ENCODE peak calls at places on chromosomes 16 and 17, in four cellular contexts. One of them, this sample, is unnamed.

GRCh38 chr17:77916771-77917481 is 41.6 kb upstream of the TNRC6C start:
- DNase-seq in HepG2: no peak
- DNase-seq in K562: no peak
- DNase-seq in A549: no peak
- DNase-seq in this sample: no peak

GRCh38 chr16:67458121-67458641 is 22.8 kb downstream of the ATP6V0D1 start:
- DNase-seq in K562: no peak
- DNase-seq in HepG2: no peak
- DNase-seq in A549: no peak
- DNase-seq in this sample: no peak

GRCh38 chr16:53055603-53056527 is 1.1 kb downstream of the CHD9 start:
- DNase-seq in K562: peak
- DNase-seq in A549: peak
- DNase-seq in HepG2: peak
- DNase-seq in this sample: no peak

GRCh38 chr17:38554430-38555350 is 51.1 kb downstream of the SRCIN1 start:
- DNase-seq in A549: no peak
- DNase-seq in HepG2: no peak
- DNase-seq in K562: no peak
- DNase-seq in this sample: no peak

GRCh38 chr16:14283786-14284185 is 212.7 kb downstream of the MRTFB start:
- DNase-seq in A549: no peak
- DNase-seq in HepG2: no peak
- DNase-seq in K562: no peak
- DNase-seq in this sample: peak

GRCh38 chr17:32741381-32741780 is 135.5 kb downstream of the MYO1D start:
- DNase-seq in A549: no peak
- DNase-seq in K562: no peak
- DNase-seq in HepG2: no peak
- DNase-seq in this sample: no peak

GRCh38 chr17:60601443-60602384 is 1.7 kb downstream of the PPM1D start:
- DNase-seq in A549: peak
- DNase-seq in K562: peak
- DNase-seq in HepG2: peak
- DNase-seq in this sample: no peak

GRCh38 chr16:29852654-29853053 is 10.4 kb downstream of the CDIPT start:
- DNase-seq in HepG2: no peak
- DNase-seq in A549: no peak
- DNase-seq in K562: no peak
- DNase-seq in this sample: no peak

GRCh38 chr17:42421479-42422332 is 1.4 kb downstream of the CAVIN1 start:
- DNase-seq in K562: peak
- DNase-seq in HepG2: no peak
- DNase-seq in A549: no peak
- DNase-seq in this sample: no peak

GRCh38 chr16:79042886-79043285 is 557.7 kb downstream of the MAF start:
- DNase-seq in HepG2: no peak
- DNase-seq in K562: no peak
- DNase-seq in A549: no peak
- DNase-seq in this sample: no peak

GRCh38 chr17:75914643-75915265 is 10.1 kb upstream of the MRPL38 start:
- DNase-seq in HepG2: peak
- DNase-seq in K562: peak
- DNase-seq in A549: no peak
- DNase-seq in this sample: no peak

GRCh38 chr17:46212634-46213435 is 19.6 kb upstream of the KANSL1 start:
- DNase-seq in HepG2: peak
- DNase-seq in A549: peak
- DNase-seq in K562: peak
- DNase-seq in this sample: no peak

GRCh38 chr16:28157768-28158535 is 53.8 kb downstream of the XPO6 start:
- DNase-seq in K562: no peak
- DNase-seq in HepG2: no peak
- DNase-seq in A549: no peak
- DNase-seq in this sample: no peak

GRCh38 chr16:28121527-28121926 is 58.0 kb upstream of the GSG1L start:
- DNase-seq in K562: no peak
- DNase-seq in HepG2: no peak
- DNase-seq in A549: no peak
- DNase-seq in this sample: no peak

GRCh38 chr17:78923660-78924453 is 1.3 kb downstream of the TIMP2 start:
- DNase-seq in A549: peak
- DNase-seq in K562: peak
- DNase-seq in HepG2: no peak
- DNase-seq in this sample: peak

GRCh38 chr17:67520282-67520906 is 143.3 kb downstream of the PITPNC1 start:
- DNase-seq in K562: no peak
- DNase-seq in HepG2: no peak
- DNase-seq in A549: no peak
- DNase-seq in this sample: no peak

GRCh38 chr17:15306406-15306970 is 34.9 kb downstream of the TEKT3 start:
- DNase-seq in K562: no peak
- DNase-seq in HepG2: no peak
- DNase-seq in A549: no peak
- DNase-seq in this sample: no peak

GRCh38 chr17:61508912-61509311 is 56.7 kb downstream of the TBX4 start:
- DNase-seq in A549: no peak
- DNase-seq in HepG2: no peak
- DNase-seq in K562: no peak
- DNase-seq in this sample: no peak

GRCh38 chr16:2835638-2836493 is 5.8 kb downstream of the ZG16B start:
- DNase-seq in K562: no peak
- DNase-seq in A549: peak
- DNase-seq in HepG2: peak
- DNase-seq in this sample: peak

GRCh38 chr16:82846806-82847205 is 220.0 kb downstream of the CDH13 start:
- DNase-seq in A549: no peak
- DNase-seq in HepG2: no peak
- DNase-seq in K562: no peak
- DNase-seq in this sample: no peak

GRCh38 chr17:50114849-50115357 is 15.1 kb downstream of the SAMD14 start:
- DNase-seq in HepG2: peak
- DNase-seq in K562: no peak
- DNase-seq in A549: peak
- DNase-seq in this sample: peak

GRCh38 chr17:66689192-66689591 is 145.7 kb upstream of the CACNG5 start:
- DNase-seq in HepG2: no peak
- DNase-seq in K562: no peak
- DNase-seq in A549: no peak
- DNase-seq in this sample: no peak

GRCh38 chr17:79102214-79102613 is 27.6 kb downstream of the ENGASE start:
- DNase-seq in K562: no peak
- DNase-seq in HepG2: no peak
- DNase-seq in A549: no peak
- DNase-seq in this sample: no peak

GRCh38 chr17:45127583-45128300 is 4.6 kb downstream of the PLCD3 start:
- DNase-seq in K562: no peak
- DNase-seq in A549: peak
- DNase-seq in HepG2: peak
- DNase-seq in this sample: no peak

GRCh38 chr16:1631931-1632637 is 19.9 kb downstream of the CRAMP1 start:
- DNase-seq in A549: no peak
- DNase-seq in K562: no peak
- DNase-seq in HepG2: no peak
- DNase-seq in this sample: no peak

GRCh38 chr16:53429221-53429943 is 4.9 kb upstream of the RBL2 start:
- DNase-seq in HepG2: no peak
- DNase-seq in A549: no peak
- DNase-seq in K562: no peak
- DNase-seq in this sample: no peak

GRCh38 chr16:11005611-11005975 is 61.2 kb downstream of the CLEC16A start:
- DNase-seq in K562: no peak
- DNase-seq in HepG2: no peak
- DNase-seq in A549: no peak
- DNase-seq in this sample: no peak

GRCh38 chr16:11014159-11014558 is 69.8 kb downstream of the CLEC16A start:
- DNase-seq in A549: no peak
- DNase-seq in HepG2: no peak
- DNase-seq in K562: no peak
- DNase-seq in this sample: no peak

GRCh38 chr16:23527961-23528634 is 17.8 kb upstream of the GGA2 start:
- DNase-seq in K562: no peak
- DNase-seq in A549: peak
- DNase-seq in HepG2: peak
- DNase-seq in this sample: no peak

GRCh38 chr16:57383276-57384247 is 11.3 kb downstream of the CX3CL1 start:
- DNase-seq in HepG2: peak
- DNase-seq in A549: no peak
- DNase-seq in K562: no peak
- DNase-seq in this sample: no peak

GRCh38 chr16:66581246-66581952 is 2.1 kb downstream of the CMTM2 start:
- DNase-seq in HepG2: no peak
- DNase-seq in K562: no peak
- DNase-seq in A549: no peak
- DNase-seq in this sample: no peak

GRCh38 chr16:67922740-67923139 is 8.9 kb downstream of the CTRL start:
- DNase-seq in A549: no peak
- DNase-seq in K562: no peak
- DNase-seq in HepG2: no peak
- DNase-seq in this sample: no peak

GRCh38 chr17:82110298-82110697 is 12.3 kb upstream of the FASN start:
- DNase-seq in HepG2: peak
- DNase-seq in A549: no peak
- DNase-seq in K562: no peak
- DNase-seq in this sample: no peak

GRCh38 chr16:29192329-29193247 is 207.7 kb downstream of the LAT start:
- DNase-seq in K562: peak
- DNase-seq in A549: no peak
- DNase-seq in HepG2: no peak
- DNase-seq in this sample: peak

GRCh38 chr16:53752566-53752965 is 48.6 kb downstream of the FTO start:
- DNase-seq in A549: no peak
- DNase-seq in HepG2: no peak
- DNase-seq in K562: no peak
- DNase-seq in this sample: no peak

GRCh38 chr17:79852748-79853147 is 13.5 kb upstream of the CBX4 start:
- DNase-seq in K562: no peak
- DNase-seq in HepG2: no peak
- DNase-seq in A549: peak
- DNase-seq in this sample: no peak

GRCh38 chr17:31581022-31581483 is 189.6 kb downstream of the RAB11FIP4 start:
- DNase-seq in K562: no peak
- DNase-seq in HepG2: no peak
- DNase-seq in A549: no peak
- DNase-seq in this sample: no peak

GRCh38 chr17:80446645-80447405 is 29.6 kb downstream of the NPTX1 start:
- DNase-seq in K562: no peak
- DNase-seq in A549: no peak
- DNase-seq in HepG2: no peak
- DNase-seq in this sample: no peak

GRCh38 chr17:80941743-80942211 is 49.9 kb upstream of the CHMP6 start:
- DNase-seq in A549: no peak
- DNase-seq in K562: no peak
- DNase-seq in HepG2: no peak
- DNase-seq in this sample: no peak

GRCh38 chr16:85187002-85187401 is 74.7 kb upstream of the CIBAR2 start:
- DNase-seq in HepG2: no peak
- DNase-seq in K562: no peak
- DNase-seq in A549: no peak
- DNase-seq in this sample: no peak
- TF ChIP-seq USF2 in HepG2: no peak
- TF ChIP-seq USF2 in K562: no peak
- TF ChIP-seq USF2 in A549: no peak
- TF ChIP-seq USF2 in this sample: no peak

DNA sequence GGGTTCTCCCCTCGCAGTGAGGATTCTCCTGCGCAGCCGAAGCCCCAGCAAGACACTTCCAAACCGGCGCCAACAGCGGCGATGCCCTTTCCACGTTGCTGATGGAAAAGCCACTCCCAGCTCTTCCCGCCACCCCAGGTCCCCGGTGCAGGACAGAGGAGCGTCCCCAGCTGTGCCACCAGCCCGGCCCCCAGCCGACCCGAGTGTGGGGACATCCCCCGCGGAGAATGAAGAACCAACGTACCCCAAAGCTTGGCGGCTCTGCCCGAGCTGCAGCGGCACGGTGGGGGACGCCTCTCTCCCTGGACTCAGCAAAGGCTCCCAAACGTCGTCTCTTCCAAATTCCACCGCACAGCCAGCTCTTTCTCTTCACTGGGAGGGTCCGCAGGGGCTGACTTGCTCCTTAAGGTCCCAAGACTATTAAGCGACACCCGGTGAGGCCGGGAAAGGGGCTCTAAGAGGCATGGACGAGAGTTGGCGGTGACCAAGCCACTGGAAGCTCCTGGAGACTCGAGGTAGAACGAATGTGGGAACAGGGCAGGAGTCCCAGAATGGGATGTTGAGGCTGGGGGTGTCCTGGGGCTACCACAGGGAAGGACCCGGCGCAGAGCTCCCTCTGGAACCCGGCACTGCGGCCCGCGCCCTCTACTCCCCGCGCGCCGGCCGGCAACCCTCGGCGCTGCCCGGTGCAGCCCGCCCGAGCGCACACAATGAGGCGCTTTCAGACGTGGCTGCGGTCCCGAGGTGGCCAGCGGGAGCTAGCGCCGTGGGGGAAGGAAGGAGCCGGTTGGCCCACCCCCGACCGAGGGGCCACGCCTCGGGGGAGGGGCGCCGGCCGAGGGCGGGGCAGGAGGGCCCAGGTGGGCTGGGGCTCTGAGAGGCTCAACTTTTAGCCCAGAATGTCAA is at the start of gene CHST6:
- DNase-seq in A549: peak
- DNase-seq in K562: peak
- DNase-seq in HepG2: peak
- DNase-seq in this sample: peak
- TF ChIP-seq RNF2 in A549: no peak
- TF ChIP-seq RNF2 in K562: no peak
- TF ChIP-seq RNF2 in HepG2: no peak
- TF ChIP-seq RNF2 in this sample: no peak

GRCh38 chr16:31064882-31065461 is 9.1 kb downstream of the ZNF668 start:
- DNase-seq in HepG2: no peak
- DNase-seq in K562: no peak
- DNase-seq in A549: peak
- DNase-seq in this sample: no peak
- TF ChIP-seq USF2 in HepG2: no peak
- TF ChIP-seq USF2 in K562: no peak
- TF ChIP-seq USF2 in A549: no peak
- TF ChIP-seq USF2 in this sample: no peak

GRCh38 chr17:57084361-57084801 is 665 bp upstream of the AKAP1 start:
- DNase-seq in A549: no peak
- DNase-seq in HepG2: no peak
- DNase-seq in K562: no peak
- DNase-seq in this sample: no peak
- TF ChIP-seq RNF2 in A549: no peak
- TF ChIP-seq RNF2 in HepG2: peak
- TF ChIP-seq RNF2 in K562: no peak
- TF ChIP-seq RNF2 in this sample: no peak